ENCODE peak calls at places on chromosomes 11 and 22, in seven cellular contexts. I is stimulated activated effector memory CD8-positive, alpha-beta T cell treated with anti-CD3 and anti-CD28 coated beads, Interleukin-12 subunit alpha, Interleukin-12 subunit beta, amount 100 ng/mL, for 72 hours; B is ovary; Y is NAMALWA; V is EL; C is T1000; U is hypothalamus. R is an unnamed sample.

GRCh38 chr22:46004105-46004866 is 27.3 kb upstream of the WNT7B start:
- DNase-seq in U (no peak), C (no peak), Y (no peak), V (no peak), B (no peak), I (no peak), R (no peak)

GRCh38 chr11:57777969-57778317 is 16.3 kb downstream of the CTNND1 start:
- DNase-seq in C (no peak), B (no peak), Y (no peak), V (no peak), U (no peak), I (no peak), R (peak)

GRCh38 chr22:28132466-28132865 is 213.4 kb upstream of the PITPNB start:
- DNase-seq in I (no peak), V (no peak), U (no peak), B (no peak), C (no peak), Y (no peak), R (no peak)

GRCh38 chr11:19935507-19935906 is 222.9 kb downstream of the NAV2 start:
- DNase-seq in C (peak), Y (no peak), I (no peak), V (peak), U (no peak), B (no peak), R (peak)

GRCh38 chr11:119065369-119065768 is 2.2 kb upstream of the VPS11 start:
- DNase-seq in I (no peak), B (no peak), Y (peak), V (peak), U (no peak), C (no peak), R (no peak)

GRCh38 chr11:116686891-116687290 is 85.9 kb downstream of the BUD13 start:
- DNase-seq in U (no peak), I (peak), V (no peak), B (no peak), Y (no peak), C (no peak), R (no peak)

GRCh38 chr11:111540114-111540920 is at the start of gene LAYN:
- DNase-seq in U (peak), C (peak), Y (no peak), I (no peak), V (peak), B (peak), R (no peak)

GRCh38 chr11:76700177-76701100 is 29.9 kb upstream of the LRRC32 start:
- DNase-seq in I (no peak), C (peak), B (peak), Y (no peak), U (no peak), V (peak), R (peak)

GRCh38 chr11:64028398-64029115 is 7.2 kb upstream of the FLRT1 start:
- DNase-seq in B (no peak), I (no peak), U (peak), V (no peak), C (no peak), Y (peak), R (no peak)

GRCh38 chr11:125170406-125171031 is 6.0 kb downstream of the PKNOX2 start:
- DNase-seq in Y (no peak), U (no peak), C (no peak), I (no peak), V (no peak), B (peak), R (no peak)

GRCh38 chr11:95150977-95151684 is 61.5 kb downstream of the ENDOD1 start:
- DNase-seq in B (peak), Y (peak), U (peak), V (peak), I (peak), C (peak), R (peak)

GRCh38 chr11:43790444-43790794 is 90.2 kb upstream of the ALKBH3 start:
- DNase-seq in U (no peak), B (no peak), Y (no peak), V (peak), I (no peak), C (no peak), R (peak)

GRCh38 chr11:92104349-92104748 is 120.3 kb upstream of the FAT3 start:
- DNase-seq in Y (no peak), C (no peak), I (no peak), V (no peak), U (no peak), B (no peak), R (no peak)

GRCh38 chr22:28146401-28147304 is 227.6 kb upstream of the PITPNB start:
- DNase-seq in V (no peak), U (no peak), Y (no peak), I (no peak), B (no peak), C (no peak), R (no peak)

GRCh38 chr22:45750626-45751025 is 79.0 kb downstream of the ATXN10 start:
- DNase-seq in V (no peak), B (no peak), I (no peak), Y (no peak), C (no peak), U (no peak), R (no peak)

GRCh38 chr11:95768521-95768920 is 21.1 kb downstream of the FAM76B start:
- DNase-seq in C (no peak), U (no peak), I (no peak), B (no peak), Y (no peak), V (peak), R (no peak)

GRCh38 chr22:50625568-50626313 is 2.2 kb downstream of the ARSA start:
- DNase-seq in B (no peak), V (no peak), U (no peak), I (no peak), Y (no peak), C (no peak), R (no peak)

GRCh38 chr11:110777765-110778164 is 65.5 kb upstream of the ARHGAP20 start:
- DNase-seq in U (no peak), V (peak), Y (no peak), C (no peak), I (no peak), B (no peak), R (no peak)

GRCh38 chr11:67572747-67573419 is 10.7 kb upstream of the GSTP1 start:
- DNase-seq in V (peak), U (peak), B (peak), I (no peak), Y (peak), C (no peak), R (peak)

GRCh38 chr11:8373519-8374432 is 110.1 kb upstream of the LMO1 start:
- DNase-seq in B (no peak), V (no peak), Y (no peak), I (no peak), C (no peak), U (no peak), R (no peak)

GRCh38 chr11:87908086-87908485 is 267.2 kb downstream of the RAB38 start:
- DNase-seq in U (no peak), B (no peak), C (no peak), Y (no peak), I (no peak), V (no peak), R (no peak)

GRCh38 chr11:62012451-62013265 is 45.2 kb upstream of the FTH1 start:
- DNase-seq in Y (no peak), I (no peak), U (no peak), C (peak), V (peak), B (no peak), R (peak)

GRCh38 chr22:42330953-42331525 is 60.6 kb upstream of the TCF20 start:
- DNase-seq in C (no peak), U (no peak), B (no peak), V (no peak), Y (no peak), I (no peak), R (no peak)

GRCh38 chr22:24200616-24201212 is 19.4 kb downstream of the SUSD2 start:
- DNase-seq in C (peak), I (no peak), U (no peak), B (no peak), Y (no peak), V (peak), R (peak)

GRCh38 chr11:119907934-119908760 is 179.1 kb upstream of the NECTIN1 start:
- DNase-seq in B (no peak), Y (peak), U (no peak), C (no peak), V (no peak), I (no peak), R (no peak)

GRCh38 chr11:65429069-65429681 is 6.6 kb downstream of the NEAT1 start:
- DNase-seq in B (no peak), V (peak), Y (peak), C (no peak), U (no peak), I (no peak), R (no peak)

GRCh38 chr22:39028281-39028680 is 7.4 kb downstream of the APOBEC3D start:
- DNase-seq in V (no peak), Y (no peak), B (no peak), I (no peak), U (no peak), C (no peak), R (no peak)

GRCh38 chr11:126079640-126080205 is 17.1 kb upstream of the CDON start:
- DNase-seq in Y (no peak), B (no peak), V (no peak), U (no peak), I (no peak), C (no peak), R (peak)

GRCh38 chr11:43954241-43954640 is 11.8 kb downstream of the C11orf96 start:
- DNase-seq in C (no peak), Y (no peak), B (no peak), U (no peak), I (no peak), V (no peak), R (no peak)

GRCh38 chr11:13776134-13776815 is 107.8 kb downstream of the FAR1 start:
- DNase-seq in C (no peak), B (no peak), Y (peak), V (no peak), I (no peak), U (no peak), R (peak)

GRCh38 chr22:16808744-16809143 is 16.5 kb downstream of the XKR3 start:
- DNase-seq in B (no peak), C (no peak), Y (no peak), I (no peak), V (no peak), U (no peak), R (no peak)

GRCh38 chr11:30546334-30546733 is 39.8 kb downstream of the MPPED2 start:
- DNase-seq in C (no peak), B (no peak), V (no peak), Y (no peak), I (no peak), U (no peak), R (no peak)

GRCh38 chr22:24510694-24511625 is 15.8 kb downstream of the UPB1 start:
- DNase-seq in I (no peak), U (no peak), V (no peak), C (no peak), B (no peak), Y (peak), R (no peak)

GRCh38 chr11:119363874-119364590 is 17.5 kb downstream of the USP2 start:
- DNase-seq in C (peak), U (peak), I (no peak), V (no peak), B (peak), Y (no peak), R (no peak)

GRCh38 chr22:21098099-21098671 is 52.4 kb downstream of the LRRC74B start:
- DNase-seq in V (no peak), Y (peak), I (peak), C (no peak), U (no peak), B (no peak), R (no peak)

GRCh38 chr11:114293201-114293711 is 2.9 kb upstream of the NNMT start:
- DNase-seq in U (no peak), B (no peak), V (peak), Y (no peak), C (no peak), I (no peak), R (no peak)

GRCh38 chr22:38941488-38941987 is 15.9 kb upstream of the APOBEC3A start:
- DNase-seq in V (no peak), Y (no peak), I (peak), B (no peak), U (no peak), C (no peak), R (no peak)

GRCh38 chr11:122775675-122776271 is 62.5 kb upstream of the CRTAM start:
- DNase-seq in B (no peak), V (no peak), U (no peak), Y (no peak), C (no peak), I (no peak), R (no peak)

GRCh38 chr11:12248330-12248729 is 129.0 kb upstream of the PARVA start:
- DNase-seq in I (no peak), V (peak), Y (no peak), U (peak), C (no peak), B (peak), R (peak)